ENCODE peak calls at places on chromosomes 4 and X, in four cellular contexts. P is HepG2, V is K562, N is GM12878. G is an unnamed sample.

GRCh38 chr4:138158746-138159297 is 83.3 kb downstream of the SLC7A11 start:
- DNase-seq in N (no peak), V (peak), P (no peak), G (no peak)

GRCh38 chr4:172786039-172786792 is 382.4 kb upstream of the GALNT7 start:
- DNase-seq in V (no peak), N (no peak), P (no peak), G (no peak)

GRCh38 chrX:110678591-110678990 is 117.0 kb downstream of the CHRDL1 start:
- DNase-seq in V (no peak), N (no peak), P (no peak), G (no peak)

GRCh38 chrX:29604381-29604780 is 611.0 kb upstream of the MAGEB2 start:
- DNase-seq in P (no peak), V (no peak), N (no peak), G (no peak)

GRCh38 chrX:56788717-56789122 is 59.7 kb downstream of the NBDY start:
- DNase-seq in V (peak), P (peak), N (no peak), G (no peak)

GRCh38 chrX:2698604-2699003 is 7.5 kb downstream of the CD99 start:
- DNase-seq in P (no peak), V (no peak), N (no peak), G (no peak)

GRCh38 chr4:27084685-27085356 is 224.2 kb downstream of the STIM2 start:
- DNase-seq in P (no peak), N (no peak), V (peak), G (no peak)

GRCh38 chrX:40542972-40543371 is 37.8 kb upstream of the ATP6AP2 start:
- DNase-seq in N (no peak), V (no peak), P (no peak), G (no peak)

GRCh38 chr4:152206646-152207435 is 329.1 kb downstream of the FBXW7 start:
- DNase-seq in V (no peak), N (no peak), P (no peak), G (no peak)

GRCh38 chr4:54586343-54586953 is 71.3 kb upstream of the KIT start:
- DNase-seq in V (peak), N (no peak), P (no peak), G (no peak)

GRCh38 chr4:7714738-7715137 is 224.9 kb downstream of the AFAP1 start:
- DNase-seq in N (no peak), V (no peak), P (no peak), G (no peak)

GRCh38 chr4:17316566-17316965 is 195.3 kb downstream of the QDPR start:
- DNase-seq in V (no peak), N (no peak), P (no peak), G (no peak)

GRCh38 chr4:82753238-82753637 is 45.4 kb downstream of the SCD5 start:
- DNase-seq in P (no peak), N (no peak), V (no peak), G (no peak)

GRCh38 chrX:10165580-10166247 is 8.9 kb downstream of the CLCN4 start:
- DNase-seq in N (no peak), V (peak), P (no peak), G (no peak)

GRCh38 chr4:8740666-8741395 is 130.8 kb downstream of the HMX1 start:
- DNase-seq in P (no peak), N (no peak), V (no peak), G (no peak)
- TF ChIP-seq SRF in P (no peak), N (no peak), V (no peak), G (no peak)

DNA sequence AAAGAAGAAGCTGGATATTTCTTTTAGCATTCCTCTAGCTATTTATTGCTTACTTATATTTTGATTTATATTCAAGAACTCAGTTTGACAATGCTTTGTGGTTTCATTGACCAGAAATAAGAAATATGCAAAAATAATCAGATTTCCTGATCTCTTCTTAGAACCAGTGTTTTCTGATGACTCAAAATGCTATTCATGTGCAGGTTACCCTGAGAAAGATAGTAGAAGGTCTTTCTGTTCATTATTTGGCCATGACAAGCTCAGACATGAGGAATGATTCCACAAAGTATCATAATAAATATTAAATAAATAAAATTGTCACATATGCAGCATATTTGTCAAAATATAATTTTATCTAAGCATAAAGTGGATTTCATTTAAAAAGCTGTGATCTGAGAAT is 24.1 kb downstream of the ADH7 start:
- DNase-seq in P (no peak), V (no peak), N (no peak), G (no peak)
- TF ChIP-seq POLR2AphosphoS5 in P (no peak), V (no peak), N (no peak), G (no peak)

GRCh38 chr4:137083571-137083970 is 448.7 kb downstream of the PCDH18 start:
- DNase-seq in P (no peak), N (no peak), V (no peak), G (no peak)
- TF ChIP-seq ZBTB33 in P (no peak), N (no peak), V (no peak), G (no peak)

GRCh38 chrX:106999002-106999975 is 723 bp downstream of the MORC4 start:
- DNase-seq in P (peak), V (peak), N (no peak), G (peak)
- TF ChIP-seq SRF in P (no peak), V (no peak), N (no peak), G (no peak)

DNA sequence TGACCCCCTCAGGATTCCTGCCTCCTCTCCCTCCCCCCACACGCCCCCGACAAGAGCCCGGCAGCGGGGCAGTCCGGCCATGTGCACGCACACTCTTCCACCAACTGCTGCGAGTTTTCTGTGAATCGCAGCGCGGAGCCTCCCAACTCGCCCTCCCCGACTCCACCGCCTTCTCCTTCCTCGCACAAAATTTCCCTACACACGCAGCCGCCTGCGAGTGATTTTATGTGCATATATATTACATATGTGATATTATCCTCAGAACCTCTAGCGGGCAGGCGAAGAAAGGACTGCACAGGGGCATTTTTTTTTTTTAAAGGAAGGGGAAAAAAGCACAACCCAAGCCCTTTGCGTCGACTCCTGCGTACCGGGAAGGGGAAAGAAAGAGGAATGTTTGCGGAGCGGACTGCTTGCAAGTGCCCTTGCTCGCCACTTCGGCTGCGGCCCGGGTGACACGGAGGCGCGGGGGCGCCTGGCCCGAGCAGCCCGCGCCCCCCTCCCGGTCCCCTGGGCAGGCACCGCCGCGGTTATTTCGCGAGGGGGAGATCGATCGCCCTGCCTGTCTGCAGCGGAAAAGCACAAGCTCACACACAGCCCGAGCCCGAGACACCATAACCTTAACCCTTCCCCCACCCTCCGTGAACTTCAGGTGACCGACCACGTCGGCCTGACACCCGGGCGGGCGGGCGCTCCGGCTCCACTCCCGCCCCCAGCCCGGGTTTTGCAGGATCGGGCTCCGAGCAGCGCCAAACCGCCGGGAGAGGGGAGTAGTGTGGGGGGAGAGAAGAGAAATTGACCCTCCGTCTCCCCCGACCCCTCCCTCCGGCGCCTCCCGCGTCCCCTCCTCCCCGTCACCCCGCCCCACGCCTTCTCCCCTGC is 2.2 kb downstream of the ZNF827 start:
- DNase-seq in P (peak), N (no peak), V (peak), G (no peak)
- TF ChIP-seq POLR2AphosphoS5 in P (no peak), N (no peak), V (no peak), G (peak)

GRCh38 chr4:125368161-125368560 is 53.4 kb downstream of the FAT4 start:
- DNase-seq in P (no peak), N (no peak), V (no peak), G (no peak)
- TF ChIP-seq ZBTB33 in P (no peak), N (no peak), V (no peak), G (no peak)

GRCh38 chr4:158313566-158313965 is 103.3 kb downstream of the TMEM144 start:
- DNase-seq in V (no peak), P (no peak), N (no peak), G (no peak)
- TF ChIP-seq SRF in V (no peak), P (no peak), N (no peak), G (no peak)

GRCh38 chrX:121161501-121161933 is 114.1 kb downstream of the GLUD2 start:
- DNase-seq in N (peak), P (no peak), V (peak), G (no peak)
- TF ChIP-seq POLR2AphosphoS5 in N (no peak), P (no peak), V (peak), G (no peak)

DNA sequence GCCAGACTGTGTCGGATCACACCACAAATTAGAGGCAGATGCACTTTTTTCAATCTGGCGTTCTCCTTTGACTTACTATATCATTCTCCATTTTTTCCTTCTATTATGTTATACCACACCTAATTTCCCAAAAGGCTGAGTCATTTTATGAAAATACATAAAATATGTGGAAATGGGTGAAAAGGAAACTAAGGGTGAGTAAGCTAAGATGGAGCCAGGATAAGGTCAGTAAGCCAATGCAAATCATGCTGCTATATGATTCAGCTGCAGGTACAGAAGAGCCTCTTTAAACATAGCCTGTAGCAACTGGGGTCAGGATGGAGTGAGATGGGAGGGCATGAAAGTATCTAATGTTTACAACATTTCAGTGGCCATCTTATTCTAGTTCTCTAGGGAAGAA is 94.0 kb upstream of the TEX13A start:
- DNase-seq in P (no peak), V (no peak), N (no peak), G (no peak)
- TF ChIP-seq ZBTB33 in P (no peak), V (no peak), N (no peak), G (no peak)